ENCODE peak calls at places on chromosomes 7 and 10, in six cellular contexts. K is HepG2, L is GM12878, M is HCT116, Q is K562, G is upper lobe of left lung. S is an unnamed sample.

GRCh38 chr10:114174462-114175190 is 623 bp upstream of the CCDC186 start:
- ATAC-seq in Q (peak; percentile 37), M (peak; percentile 64), K (peak; percentile 51), L (peak; percentile 17), G (peak; percentile 83), S (peak; percentile 51)

GRCh38 chr7:129959480-129960332 is 6.9 kb upstream of the UBE2H start:
- ATAC-seq in K (no peak), M (no peak), G (no peak), L (no peak), Q (peak; percentile 7), S (no peak)

GRCh38 chr7:87528733-87529132 is 53.3 kb upstream of the ABCB4 start:
- ATAC-seq in G (no peak), K (no peak), Q (no peak), M (no peak), L (no peak), S (no peak)

GRCh38 chr10:77622822-77623410 is 14.7 kb downstream of the KCNMA1 start:
- ATAC-seq in G (peak; percentile 47), Q (no peak), L (peak; percentile 83), K (no peak), M (no peak), S (no peak)

GRCh38 chr10:74949434-74949833 is 123.0 kb downstream of the KAT6B start:
- ATAC-seq in G (no peak), M (no peak), K (no peak), Q (no peak), L (peak; percentile 39), S (no peak)

GRCh38 chr7:136173874-136174273 is 196.7 kb upstream of the MTPN start:
- ATAC-seq in G (no peak), Q (peak; percentile 74), K (no peak), L (no peak), M (no peak), S (no peak)

GRCh38 chr7:31423994-31424393 is 83.5 kb upstream of the NEUROD6 start:
- ATAC-seq in M (no peak), Q (no peak), K (no peak), L (no peak), G (no peak), S (no peak)

GRCh38 chr10:60101821-60102220 is 195.5 kb upstream of the CCDC6 start:
- ATAC-seq in K (no peak), M (no peak), Q (peak; percentile 43), L (no peak), G (no peak), S (no peak)

GRCh38 chr7:104296266-104296665 is 32.1 kb upstream of the LHFPL3 start:
- ATAC-seq in M (no peak), L (no peak), K (no peak), Q (no peak), G (no peak), S (no peak)

GRCh38 chr7:137923380-137923779 is 76.6 kb upstream of the DGKI start:
- ATAC-seq in Q (no peak), G (no peak), M (no peak), K (no peak), L (no peak), S (no peak)

GRCh38 chr10:70267161-70267933 is 16.5 kb downstream of the NPFFR1 start:
- ATAC-seq in G (peak; percentile 51), L (peak; percentile 35), K (peak; percentile 45), Q (peak; percentile 67), M (peak; percentile 80), S (peak; percentile 85)

GRCh38 chr10:11237571-11237970 is 219.9 kb downstream of the CELF2 start:
- ATAC-seq in L (peak; percentile 65), Q (no peak), M (no peak), K (no peak), G (no peak), S (no peak)

GRCh38 chr10:110725809-110726641 is 81.9 kb downstream of the RBM20 start:
- ATAC-seq in K (peak; percentile 78), Q (peak; percentile 65), L (peak; percentile 41), M (peak; percentile 63), G (peak; percentile 25), S (no peak)

GRCh38 chr7:78398576-78398975 is 600.0 kb downstream of the PHTF2 start:
- ATAC-seq in Q (no peak), M (no peak), G (no peak), L (no peak), K (no peak), S (no peak)

DNA sequence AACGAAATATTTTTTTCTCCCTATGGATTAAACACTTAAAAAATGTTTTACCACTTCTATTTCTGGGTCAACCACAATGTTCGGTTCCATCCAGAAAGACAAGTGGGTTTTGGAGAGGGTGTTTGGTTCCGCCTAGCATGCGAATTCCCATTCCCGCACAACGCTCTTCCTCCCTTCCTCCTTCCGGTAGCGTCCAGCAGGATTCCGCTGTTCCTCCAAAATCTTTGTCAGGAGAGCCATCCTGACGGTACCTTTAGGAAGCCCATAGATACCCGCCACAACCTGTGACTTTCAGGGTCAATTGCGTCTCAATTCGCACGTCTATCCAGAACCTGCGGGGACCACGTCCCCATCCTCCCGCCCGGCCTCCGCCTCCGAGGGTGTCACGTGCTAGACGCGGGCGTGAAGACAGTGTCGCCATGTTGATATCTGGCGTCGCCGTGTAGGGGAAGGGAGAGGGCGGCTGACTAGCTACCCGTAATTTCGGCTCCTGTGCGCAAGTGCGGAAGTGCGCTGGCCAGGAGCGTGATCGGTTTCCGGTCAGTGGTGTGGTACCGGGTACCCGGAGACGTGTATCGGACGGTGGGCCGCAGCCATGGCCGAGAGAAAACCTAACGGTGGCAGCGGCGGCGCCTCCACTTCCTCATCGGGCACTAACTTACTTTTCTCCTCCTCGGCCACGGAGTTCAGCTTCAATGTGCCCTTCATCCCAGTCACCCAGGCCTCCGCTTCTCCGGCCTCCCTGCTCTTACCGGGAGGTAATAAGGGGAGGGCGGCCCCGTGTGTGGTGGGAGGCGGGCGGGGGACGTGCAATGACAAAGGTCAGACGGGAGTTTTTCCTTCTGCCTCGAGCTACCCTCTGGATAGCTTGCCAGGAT is at the start of gene SEC23IP:
- ATAC-seq in G (peak; percentile 99), M (peak; percentile 95), K (peak; percentile 93), L (peak; percentile 98), Q (peak; percentile 99), S (peak; percentile 99)
- TF ChIP-seq POLR2A in G (peak; percentile 72), M (peak; percentile 98), K (peak; percentile 92), L (peak; percentile 96), Q (peak; percentile 85), S (peak; percentile 86)

GRCh38 chr10:59060852-59061251 is 115.6 kb upstream of the PHYHIPL start:
- ATAC-seq in L (peak; percentile 87), K (no peak), Q (no peak), M (no peak), G (no peak), S (no peak)

GRCh38 chr10:59063491-59063890 is 113.0 kb upstream of the PHYHIPL start:
- ATAC-seq in L (no peak), Q (no peak), M (no peak), G (no peak), K (no peak), S (no peak)

GRCh38 chr10:59068581-59069191 is 107.8 kb upstream of the PHYHIPL start:
- ATAC-seq in K (no peak), G (no peak), M (no peak), Q (no peak), L (peak; percentile 91), S (no peak)

GRCh38 chr10:59064116-59064707 is 112.2 kb upstream of the PHYHIPL start:
- ATAC-seq in L (no peak), G (no peak), M (no peak), Q (no peak), K (peak; percentile 66), S (no peak)

DNA sequence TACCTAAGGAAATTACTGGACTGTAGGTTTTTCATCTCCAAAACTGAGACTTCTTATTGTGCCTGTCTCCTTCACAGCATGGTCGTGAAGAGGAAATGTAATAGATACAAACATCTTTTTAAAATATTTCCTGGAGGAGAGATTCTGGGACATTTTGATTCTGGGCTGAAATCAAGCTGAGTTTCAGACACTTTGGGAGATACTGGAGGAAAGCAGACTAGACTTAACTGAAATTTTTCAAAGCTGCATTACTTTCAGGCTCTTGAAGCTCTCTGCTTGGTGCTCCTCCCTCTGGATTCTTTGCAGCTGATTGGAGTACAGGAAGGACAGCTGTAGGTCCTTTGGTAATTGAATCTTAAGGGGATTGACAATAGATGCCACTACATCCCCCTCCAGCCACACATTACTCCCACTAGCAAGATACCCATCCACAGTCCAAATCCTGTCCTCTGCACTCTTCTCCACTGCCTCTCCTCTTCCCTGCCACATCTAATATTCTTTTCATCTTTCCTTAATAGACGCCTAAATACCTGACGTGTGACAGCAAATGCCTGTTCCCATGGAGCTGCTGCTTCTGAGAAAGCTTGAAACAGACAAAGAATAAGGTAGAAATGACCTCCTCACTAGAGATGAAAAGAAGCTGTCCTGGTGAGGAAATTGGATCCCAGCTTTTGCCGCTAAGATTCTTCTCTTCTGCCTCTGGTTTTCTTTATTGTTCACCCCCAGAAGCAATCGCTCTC is 111.5 kb upstream of the PHYHIPL start:
- ATAC-seq in G (no peak), K (no peak), Q (no peak), L (no peak), M (no peak), S (no peak)
- TF ChIP-seq POLR2AphosphoS5 in G (no peak), K (no peak), Q (no peak), L (no peak), M (no peak), S (no peak)

GRCh38 chr10:116634126-116634975 is 13.6 kb downstream of the PNLIPRP2 start:
- ATAC-seq in Q (no peak), G (no peak), K (no peak), M (peak; percentile 81), L (no peak), S (no peak)
- TF ChIP-seq POLR2A in Q (no peak), G (no peak), K (no peak), M (no peak), L (no peak), S (no peak)

GRCh38 chr7:103071000-103071399 is 3.6 kb downstream of the FBXL13 start:
- ATAC-seq in G (no peak), M (no peak), Q (no peak), L (no peak), K (no peak), S (no peak)

GRCh38 chr7:103074519-103075336 is at the start of the genes ARMC10 and FBXL13:
- ATAC-seq in Q (peak; percentile 95), L (peak; percentile 94), M (peak; percentile 85), K (peak; percentile 95), G (peak; percentile 98), S (peak; percentile 96)

GRCh38 chr7:103076767-103077166 is 1.8 kb downstream of the ARMC10 start:
- ATAC-seq in G (no peak), Q (no peak), K (no peak), L (no peak), M (no peak), S (no peak)

GRCh38 chr7:103075337-103075918 is 488 bp downstream of the ARMC10 start:
- ATAC-seq in M (peak; percentile 40), K (peak; percentile 54), G (peak; percentile 40), L (peak; percentile 70), Q (peak; percentile 37), S (peak; percentile 13)

DNA sequence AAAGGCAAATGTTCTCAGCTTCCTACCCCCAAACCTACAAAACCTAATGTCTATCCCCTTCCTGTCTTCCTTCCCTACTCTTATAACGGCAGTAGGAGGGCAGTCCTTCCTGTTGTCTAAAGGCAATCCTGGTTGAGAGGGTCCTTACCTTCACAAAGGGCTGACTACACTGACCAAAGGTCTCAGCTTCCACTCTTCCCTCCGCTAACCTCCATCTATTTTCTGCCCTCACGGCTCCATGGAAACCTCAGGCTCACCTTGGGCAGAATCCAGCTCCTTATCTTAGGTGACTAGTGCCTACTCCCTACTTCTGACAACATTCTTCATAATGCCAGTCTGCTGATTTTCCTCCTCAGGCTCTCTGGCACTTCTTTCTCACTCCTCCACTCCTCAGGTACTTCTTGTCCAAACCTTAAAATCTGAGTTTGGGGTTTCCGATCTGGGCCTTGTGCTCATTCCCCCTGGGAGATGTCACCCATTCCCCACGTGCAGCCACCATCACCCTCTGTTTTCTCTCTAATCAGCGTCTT is 542 bp downstream of the FBXL13 start:
- ATAC-seq in L (no peak), Q (no peak), G (no peak), M (peak; percentile 1), K (no peak), S (no peak)
- TF ChIP-seq POLR2AphosphoS5 in L (no peak), Q (no peak), G (no peak), M (no peak), K (no peak), S (no peak)